ENCODE peak calls at places on chromosomes 16 and 17, in five cellular contexts. E is breast epithelium, H is transverse colon, X is HCT116, B is vagina. Y is an unnamed sample.

GRCh38 chr17:34245496-34245895 is 9.6 kb upstream of the CCL2 start:
- DNase-seq in E (no peak), H (no peak), X (no peak), B (no peak), Y (no peak)

GRCh38 chr16:68296693-68297092 is 14.1 kb downstream of the SLC7A6OS start:
- DNase-seq in E (no peak), H (no peak), X (no peak), B (no peak), Y (no peak)

GRCh38 chr17:27471321-27472269 is 15.3 kb downstream of the KSR1 start:
- DNase-seq in E (no peak), H (peak), X (peak), B (no peak), Y (no peak)

GRCh38 chr16:51876934-51877333 is 670.0 kb downstream of the TOX3 start:
- DNase-seq in E (no peak), H (no peak), X (no peak), B (no peak), Y (no peak)

GRCh38 chr16:54324716-54325115 is 38.1 kb upstream of the IRX3 start:
- DNase-seq in E (no peak), H (no peak), X (no peak), B (no peak), Y (no peak)

GRCh38 chr16:59878479-59878878 is 1144.4 kb upstream of the GOT2 start:
- DNase-seq in E (no peak), H (no peak), X (no peak), B (no peak), Y (no peak)

GRCh38 chr17:45414997-45415881 is 17.4 kb downstream of the ARHGAP27 start:
- DNase-seq in E (no peak), H (peak), X (no peak), B (no peak), Y (no peak)

GRCh38 chr17:67696853-67697505 is 20.8 kb upstream of the NOL11 start:
- DNase-seq in E (no peak), H (no peak), X (no peak), B (no peak), Y (no peak)

GRCh38 chr17:17170346-17170976 is 35.7 kb downstream of the PLD6 start:
- DNase-seq in E (no peak), H (no peak), X (no peak), B (no peak), Y (no peak)

GRCh38 chr17:69512946-69513345 is 98.4 kb downstream of the MAP2K6 start:
- DNase-seq in E (no peak), H (no peak), X (no peak), B (no peak), Y (no peak)

GRCh38 chr16:7921360-7921759 is 588.7 kb downstream of the RBFOX1 start:
- DNase-seq in E (no peak), H (no peak), X (no peak), B (no peak), Y (no peak)

GRCh38 chr17:8137645-8138342 is 13.9 kb upstream of the HES7 start:
- DNase-seq in E (no peak), H (no peak), X (no peak), B (no peak), Y (peak)

GRCh38 chr17:2337811-2338657 is 733 bp downstream of the SGSM2 start:
- DNase-seq in E (peak), H (peak), X (no peak), B (no peak), Y (peak)

GRCh38 chr16:27920391-27920891 is 143.1 kb downstream of the GSG1L start:
- DNase-seq in E (no peak), H (no peak), X (peak), B (no peak), Y (peak)

GRCh38 chr16:85991856-85992255 is 92.9 kb downstream of the IRF8 start:
- DNase-seq in E (no peak), H (no peak), X (no peak), B (no peak), Y (no peak)

GRCh38 chr17:77491921-77492445 is 351.2 kb downstream of the SEC14L1 start:
- DNase-seq in E (no peak), H (peak), X (no peak), B (no peak), Y (peak)

GRCh38 chr16:67339453-67339852 is 12.8 kb downstream of the LRRC36 start:
- DNase-seq in E (no peak), H (no peak), X (peak), B (no peak), Y (no peak)

GRCh38 chr17:74008196-74008595 is 195.3 kb upstream of the RPL38 start:
- DNase-seq in E (no peak), H (peak), X (peak), B (no peak), Y (no peak)

GRCh38 chr17:28368915-28369683 is 1.0 kb downstream of the VTN start:
- DNase-seq in E (no peak), H (no peak), X (no peak), B (no peak), Y (no peak)

GRCh38 chr16:55835578-55835977 is 2.7 kb upstream of the CES1 start:
- DNase-seq in E (no peak), H (no peak), X (no peak), B (no peak), Y (no peak)

GRCh38 chr17:72463287-72464102 is 342.7 kb downstream of the SOX9 start:
- DNase-seq in E (no peak), H (no peak), X (no peak), B (no peak), Y (peak)
- TF ChIP-seq POLR2A in E (no peak), H (no peak), X (no peak), B (no peak), Y (no peak)

DNA sequence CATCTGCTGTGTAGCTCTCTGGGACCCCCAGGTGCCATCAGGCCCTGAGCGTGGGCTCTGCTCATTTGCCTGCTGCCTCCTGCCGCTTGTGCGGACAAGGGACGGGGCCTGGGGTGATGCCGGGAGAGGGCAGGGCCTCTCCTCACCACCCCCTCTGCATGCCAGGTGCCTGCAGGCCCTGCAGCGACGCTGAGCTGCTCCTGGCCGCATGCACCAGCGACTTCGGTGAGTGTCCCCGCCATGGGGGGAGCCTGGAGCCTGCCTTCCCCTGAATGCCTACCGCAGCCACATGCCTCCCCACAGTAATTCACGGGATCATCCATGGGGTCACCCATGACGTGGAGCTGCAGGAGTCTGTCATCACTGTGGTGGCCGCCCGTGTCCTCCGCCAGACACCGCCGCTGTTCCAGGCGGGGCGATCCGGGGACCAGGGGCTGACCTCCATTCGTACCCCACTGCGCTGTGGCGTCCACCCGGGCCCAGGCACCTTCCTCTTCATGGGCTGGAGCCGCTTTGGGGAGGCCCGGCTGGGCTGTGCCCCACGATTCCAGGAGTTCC is 1.9 kb downstream of the METRN start:
- DNase-seq in E (no peak), H (no peak), X (no peak), B (no peak), Y (no peak)
- H3K4me3 ChIP-seq in E (no peak), H (no peak), X (peak), B (no peak), Y (no peak)

GRCh38 chr17:64411999-64412771 is 21.5 kb upstream of the PECAM1 start:
- DNase-seq in E (no peak), H (peak), X (no peak), B (no peak), Y (peak)
- TF ChIP-seq POLR2AphosphoS5 in E (no peak), H (no peak), X (no peak), B (no peak), Y (peak)

DNA sequence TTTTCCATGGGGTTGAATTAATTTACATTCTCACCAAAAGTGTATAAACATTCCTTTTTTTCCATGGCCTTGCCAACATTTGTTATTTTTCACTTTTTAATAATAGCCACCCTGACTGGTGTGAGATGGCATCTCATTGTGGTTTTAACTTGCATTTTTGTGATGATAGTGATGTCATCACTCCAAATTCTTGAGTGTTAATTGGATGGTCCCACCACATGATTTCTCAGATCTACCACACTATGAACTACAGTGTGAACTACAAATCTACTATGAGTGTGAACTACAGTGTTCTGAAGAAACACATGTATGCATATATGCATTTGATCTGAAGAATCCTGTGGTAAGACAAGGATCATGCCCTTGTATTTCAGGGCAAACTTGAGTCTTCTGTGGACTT is 340.1 kb downstream of the ABCC12 start:
- DNase-seq in E (no peak), H (no peak), X (no peak), B (no peak), Y (no peak)
- TF ChIP-seq POLR2A in E (no peak), H (no peak), X (no peak), B (no peak), Y (no peak)

GRCh38 chr16:81190667-81191066 is 47.8 kb upstream of the BCO1 start:
- DNase-seq in E (no peak), H (no peak), X (no peak), B (no peak), Y (no peak)

GRCh38 chr16:81185416-81185815 is 53.1 kb upstream of the BCO1 start:
- DNase-seq in E (no peak), H (no peak), X (no peak), B (no peak), Y (no peak)

GRCh38 chr16:81189100-81189664 is 49.3 kb upstream of the BCO1 start:
- DNase-seq in E (peak), H (peak), X (no peak), B (peak), Y (no peak)
- H3K4me3 ChIP-seq in E (no peak), H (no peak), X (no peak), B (no peak), Y (no peak)

GRCh38 chr16:2149630-2150417 is 1.4 kb downstream of the RAB26 start:
- DNase-seq in E (no peak), H (no peak), X (no peak), B (no peak), Y (peak)
- TF ChIP-seq POLR2AphosphoS5 in E (no peak), H (no peak), X (peak), B (no peak), Y (no peak)

DNA sequence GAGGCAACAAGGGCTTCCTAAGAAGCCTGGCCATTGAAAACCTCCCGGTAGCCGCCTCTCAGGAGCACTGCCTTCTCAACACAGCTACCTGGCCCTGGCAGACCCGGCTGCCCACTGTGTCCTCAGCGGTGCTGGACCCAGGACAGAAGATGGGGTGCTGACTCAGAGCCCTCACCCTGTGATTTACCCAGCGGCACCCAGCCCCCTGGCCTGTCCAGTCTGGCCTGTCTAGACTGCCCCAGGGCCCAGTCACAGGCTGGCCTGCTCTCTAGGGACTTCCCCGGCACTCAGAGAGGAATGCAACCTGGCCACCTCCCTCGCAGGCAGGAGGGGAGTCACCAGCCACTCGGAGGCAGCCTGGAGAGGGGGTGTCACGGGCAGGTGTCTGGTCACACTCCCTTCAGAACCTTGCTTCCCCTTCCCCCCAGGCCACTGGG is 20.1 kb downstream of the PIEZO1 start:
- DNase-seq in E (peak), H (no peak), X (no peak), B (no peak), Y (no peak)
- TF ChIP-seq POLR2A in E (no peak), H (no peak), X (no peak), B (no peak), Y (no peak)

DNA sequence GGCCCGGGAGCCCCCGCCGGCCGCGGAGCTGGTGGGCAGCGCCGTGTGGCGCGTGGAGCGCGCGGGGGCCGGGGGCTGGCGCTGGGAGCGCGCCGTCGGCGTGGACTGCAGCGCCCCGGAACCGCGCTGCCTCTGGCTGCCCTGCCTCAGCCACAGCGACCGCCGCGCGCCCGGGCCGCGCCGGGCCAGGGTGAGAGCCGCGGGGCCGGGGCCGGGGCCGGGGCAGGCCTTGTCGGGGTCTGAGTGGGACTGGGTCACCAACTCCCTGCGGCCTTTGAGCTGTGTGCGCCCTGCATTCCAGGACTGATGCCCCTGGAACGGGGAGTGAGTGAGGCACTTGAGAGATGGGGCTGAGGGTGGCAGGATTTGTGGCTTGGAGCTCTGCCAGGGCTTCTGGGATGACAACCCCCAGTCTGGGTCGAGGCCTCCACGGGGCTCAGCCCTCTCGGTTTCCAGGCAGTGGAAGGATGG is 25.7 kb downstream of the ARHGAP23 start:
- DNase-seq in E (no peak), H (no peak), X (no peak), B (no peak), Y (no peak)
- H3K4me3 ChIP-seq in E (peak), H (peak), X (peak), B (peak), Y (peak)

GRCh38 chr17:48051706-48052486 is 3.7 kb downstream of the NFE2L1 start:
- DNase-seq in E (no peak), H (peak), X (no peak), B (no peak), Y (peak)
- TF ChIP-seq POLR2AphosphoS5 in E (peak), H (no peak), X (no peak), B (peak), Y (no peak)

GRCh38 chr17:18921485-18921884 is 30.5 kb upstream of the SLC5A10 start:
- DNase-seq in E (no peak), H (no peak), X (no peak), B (no peak), Y (no peak)

GRCh38 chr17:18917506-18918032 is 34.4 kb upstream of the SLC5A10 start:
- DNase-seq in E (no peak), H (no peak), X (no peak), B (no peak), Y (no peak)

GRCh38 chr17:18919963-18920362 is 32.0 kb upstream of the SLC5A10 start:
- DNase-seq in E (no peak), H (peak), X (no peak), B (no peak), Y (no peak)

GRCh38 chr17:18921912-18922451 is 30.0 kb upstream of the SLC5A10 start:
- DNase-seq in E (no peak), H (peak), X (no peak), B (no peak), Y (no peak)

GRCh38 chr17:18920911-18921441 is 31.0 kb upstream of the SLC5A10 start:
- DNase-seq in E (no peak), H (peak), X (no peak), B (no peak), Y (no peak)
- TF ChIP-seq POLR2A in E (no peak), H (no peak), X (no peak), B (no peak), Y (no peak)

Y was measured in spleen.